ENCODE peak calls at places on chromosomes 12 and 14, in six cellular contexts. X, B, C, Q, G and L are unnamed samples.

GRCh38 chr14:35196571-35196970 is 74.2 kb downstream of the PRORP start:
- DNase-seq in X (no peak), B (no peak), C (no peak), Q (no peak), G (no peak), L (no peak)

GRCh38 chr14:68785817-68786490 is 6.9 kb downstream of the ZFP36L1 start:
- DNase-seq in X (peak), B (peak), C (peak), Q (peak), G (peak), L (no peak)

GRCh38 chr12:58804749-58805148 is 115.6 kb downstream of the LRIG3 start:
- DNase-seq in X (no peak), B (peak), C (no peak), Q (no peak), G (no peak), L (no peak)

GRCh38 chr14:69696633-69697557 is 70.0 kb upstream of the SRSF5 start:
- DNase-seq in X (no peak), B (no peak), C (no peak), Q (no peak), G (no peak), L (no peak)

GRCh38 chr14:101184562-101184961 is 281.0 kb upstream of the RTL1 start:
- DNase-seq in X (no peak), B (no peak), C (no peak), Q (no peak), G (no peak), L (no peak)

GRCh38 chr12:83477289-83477688 is 790.6 kb downstream of the TMTC2 start:
- DNase-seq in X (no peak), B (no peak), C (no peak), Q (no peak), G (no peak), L (no peak)

GRCh38 chr12:109720152-109720855 is 6.7 kb downstream of the FAM222A start:
- DNase-seq in X (peak), B (no peak), C (no peak), Q (no peak), G (no peak), L (no peak)

GRCh38 chr12:17511369-17511768 is 578.6 kb downstream of the RERGL start:
- DNase-seq in X (no peak), B (peak), C (no peak), Q (no peak), G (no peak), L (no peak)

GRCh38 chr14:103723176-103724081 is 7.8 kb downstream of the ZFYVE21 start:
- DNase-seq in X (no peak), B (no peak), C (no peak), Q (no peak), G (no peak), L (no peak)

GRCh38 chr12:26327975-26328635 is 132.7 kb downstream of the SSPN start:
- DNase-seq in X (no peak), B (no peak), C (peak), Q (no peak), G (no peak), L (no peak)

GRCh38 chr14:70357985-70358384 is 1.5 kb downstream of the COX16 start:
- DNase-seq in X (no peak), B (no peak), C (no peak), Q (no peak), G (no peak), L (no peak)

GRCh38 chr12:92602476-92602875 is 100.3 kb upstream of the PLEKHG7 start:
- DNase-seq in X (no peak), B (no peak), C (no peak), Q (no peak), G (no peak), L (no peak)

GRCh38 chr12:57031228-57031670 is 14.9 kb upstream of the TAC3 start:
- DNase-seq in X (no peak), B (no peak), C (peak), Q (no peak), G (no peak), L (no peak)

GRCh38 chr12:107079172-107080011 is 14.0 kb downstream of the CRY1 start:
- DNase-seq in X (no peak), B (peak), C (peak), Q (no peak), G (no peak), L (no peak)

GRCh38 chr14:101328412-101329149 is 232.7 kb upstream of the DIO3 start:
- DNase-seq in X (peak), B (no peak), C (no peak), Q (no peak), G (no peak), L (no peak)

DNA sequence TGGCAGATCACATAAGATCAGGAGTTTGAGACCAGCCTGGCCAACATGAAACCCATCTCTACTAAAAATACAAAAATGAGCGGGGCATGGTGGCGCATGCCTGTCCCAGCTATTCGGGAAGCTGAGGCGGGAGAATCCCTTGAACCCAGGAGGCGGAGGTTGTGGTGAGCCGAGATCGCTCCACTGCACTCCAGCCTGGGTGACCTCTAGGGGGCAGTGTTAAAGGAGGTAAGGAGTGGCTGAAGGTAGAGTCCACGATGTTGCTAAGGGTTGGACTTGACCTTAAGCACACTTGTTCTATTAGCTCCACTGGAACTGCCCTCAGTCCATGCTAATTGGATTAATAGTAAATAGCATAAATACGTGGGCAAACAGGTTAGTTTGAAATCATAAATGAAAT is 62.4 kb upstream of the PSMC1 start:
- DNase-seq in X (no peak), B (no peak), C (no peak), Q (no peak), G (no peak), L (no peak)
- TF ChIP-seq CTCF in X (no peak), B (peak), C (peak), Q (no peak), G (no peak), L (peak)

GRCh38 chr14:72943876-72944430 is 17.7 kb downstream of the DCAF4 start:
- DNase-seq in X (no peak), B (no peak), C (no peak), Q (no peak), G (no peak), L (peak)

GRCh38 chr14:72945628-72946027 is 19.4 kb downstream of the DCAF4 start:
- DNase-seq in X (no peak), B (no peak), C (no peak), Q (no peak), G (no peak), L (peak)

GRCh38 chr14:72941286-72941985 is 15.2 kb downstream of the DCAF4 start:
- DNase-seq in X (no peak), B (no peak), C (no peak), Q (no peak), G (no peak), L (peak)

GRCh38 chr14:72939630-72940029 is 13.4 kb downstream of the DCAF4 start:
- DNase-seq in X (no peak), B (no peak), C (no peak), Q (no peak), G (no peak), L (peak)

GRCh38 chr14:72942934-72943333 is 16.7 kb downstream of the DCAF4 start:
- DNase-seq in X (no peak), B (no peak), C (no peak), Q (no peak), G (no peak), L (peak)
- TF ChIP-seq CTCF in X (no peak), B (no peak), C (no peak), Q (no peak), G (no peak), L (no peak)

GRCh38 chr14:64715146-64715627 is 11.0 kb downstream of the PLEKHG3 start:
- DNase-seq in X (no peak), B (no peak), C (no peak), Q (no peak), G (peak), L (no peak)

GRCh38 chr14:64717870-64718269 is 13.6 kb downstream of the PLEKHG3 start:
- DNase-seq in X (peak), B (no peak), C (no peak), Q (no peak), G (peak), L (no peak)

GRCh38 chr14:64715628-64716412 is 11.6 kb downstream of the PLEKHG3 start:
- DNase-seq in X (peak), B (no peak), C (no peak), Q (no peak), G (peak), L (no peak)

GRCh38 chr14:64713677-64714076 is 9.5 kb downstream of the PLEKHG3 start:
- DNase-seq in X (no peak), B (no peak), C (no peak), Q (no peak), G (no peak), L (no peak)

DNA sequence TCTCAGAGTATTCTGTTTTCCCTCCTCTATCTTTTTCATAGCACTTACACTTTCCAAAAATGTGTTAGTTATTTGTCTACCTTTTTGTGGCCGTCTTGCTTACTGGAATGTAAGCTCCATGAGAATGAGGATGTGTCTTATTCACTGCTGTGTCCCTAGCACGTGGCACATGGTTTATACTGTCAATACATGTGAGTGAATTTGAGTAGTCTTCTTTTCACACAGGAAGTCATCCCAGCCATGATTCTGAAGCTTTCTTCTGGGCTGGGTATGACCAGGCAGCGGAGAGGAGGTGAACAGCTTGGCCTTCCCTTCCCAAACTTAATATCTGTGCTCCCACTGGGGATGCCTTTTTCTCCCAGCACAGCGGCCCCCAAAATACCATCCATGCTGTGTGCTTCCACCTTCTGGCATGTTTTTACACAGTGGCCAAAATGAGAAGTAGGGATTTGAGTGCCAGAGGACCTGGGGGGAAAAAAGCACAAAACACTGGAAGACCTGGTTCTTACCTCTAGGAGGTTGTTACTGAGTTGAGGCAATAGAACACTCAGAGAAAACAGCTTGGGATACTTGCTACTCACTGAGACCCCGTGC is 10.3 kb downstream of the PLEKHG3 start:
- DNase-seq in X (no peak), B (no peak), C (no peak), Q (no peak), G (peak), L (no peak)
- TF ChIP-seq CTCF in X (no peak), B (no peak), C (no peak), Q (no peak), G (no peak), L (no peak)

GRCh38 chr12:126784328-126784921 is 1482.5 kb upstream of the TMEM132C start:
- DNase-seq in X (peak), B (peak), C (peak), Q (no peak), G (no peak), L (no peak)
- TF ChIP-seq CTCF in X (peak), B (peak), C (no peak), Q (no peak), G (no peak), L (peak)

DNA sequence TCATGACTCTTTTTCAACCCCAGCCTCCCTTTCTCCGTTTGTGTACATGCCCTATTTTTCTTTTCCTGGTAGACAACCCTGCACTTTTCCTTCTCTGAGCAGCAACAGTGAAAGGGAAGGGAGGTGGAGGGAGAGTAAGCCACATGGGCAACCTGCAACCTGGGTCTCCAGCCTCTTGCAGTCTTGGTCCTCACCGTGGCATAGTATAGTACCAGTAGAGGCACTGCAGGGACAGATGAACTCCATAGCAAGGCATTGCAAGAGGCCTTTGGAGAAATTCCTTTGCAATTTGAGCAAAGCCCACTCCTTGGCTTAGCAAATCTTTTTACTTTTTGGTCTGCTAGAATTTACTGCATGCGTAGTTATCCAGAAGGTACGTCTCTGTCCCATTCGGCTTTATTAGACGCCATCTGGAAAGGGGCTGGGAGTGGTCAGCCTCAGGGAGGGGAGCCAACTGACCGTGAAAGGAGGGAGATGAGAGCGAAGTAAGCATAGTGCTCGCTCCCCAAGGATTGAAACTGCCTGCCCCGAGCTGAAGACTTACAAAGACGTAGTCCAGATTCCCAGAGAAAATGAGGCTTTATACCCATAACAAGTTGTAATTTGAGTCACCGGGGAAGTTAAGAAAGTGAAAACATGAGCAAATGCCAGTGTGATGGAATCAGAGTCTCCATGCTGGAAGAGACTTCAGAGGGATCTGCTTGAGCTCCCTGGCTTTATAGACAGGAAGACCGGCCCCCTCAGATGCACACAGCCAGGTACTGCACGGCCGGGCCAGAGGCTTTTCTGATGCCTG is 331.9 kb downstream of the CACNA1C start:
- DNase-seq in X (peak), B (no peak), C (no peak), Q (peak), G (peak), L (no peak)
- TF ChIP-seq CTCF in X (no peak), B (no peak), C (no peak), Q (peak), G (no peak), L (peak)

GRCh38 chr12:75087656-75088055 is 122.0 kb downstream of the KCNC2 start:
- DNase-seq in X (no peak), B (no peak), C (no peak), Q (no peak), G (no peak), L (no peak)
- TF ChIP-seq CTCF in X (no peak), B (peak), C (no peak), Q (no peak), G (no peak), L (peak)

GRCh38 chr12:47602949-47603558 is 102.8 kb downstream of the RPAP3 start:
- DNase-seq in X (no peak), B (no peak), C (no peak), Q (no peak), G (no peak), L (no peak)
- TF ChIP-seq CTCF in X (no peak), B (no peak), C (no peak), Q (no peak), G (no peak), L (no peak)

GRCh38 chr14:102593841-102594170 is 1.4 kb downstream of the RCOR1 start:
- DNase-seq in X (no peak), B (no peak), C (no peak), Q (no peak), G (no peak), L (no peak)
- TF ChIP-seq CTCF in X (no peak), B (no peak), C (no peak), Q (no peak), G (no peak), L (no peak)